ENCODE peak calls at places on chromosomes 6 and 20, in four cellular contexts. F is CD4-positive, alpha-beta memory T cell; S is mesendoderm; G is cardiac muscle cell. X is an unnamed sample.

GRCh38 chr20:38353298-38353697 is 7.0 kb downstream of the LBP start:
- DNase-seq in F (no peak), S (no peak), G (no peak), X (no peak)

GRCh38 chr20:39716796-39717341 is 754.7 kb downstream of the DHX35 start:
- DNase-seq in F (no peak), S (peak), G (no peak), X (peak)

GRCh38 chr6:90643366-90643765 is 56.5 kb upstream of the MAP3K7 start:
- DNase-seq in F (no peak), S (peak), G (no peak), X (no peak)

GRCh38 chr6:293185-294174 is 1.2 kb downstream of the DUSP22 start:
- DNase-seq in F (peak), S (peak), G (peak), X (peak)

GRCh38 chr6:144286503-144287393 is 1.6 kb downstream of the UTRN start:
- DNase-seq in F (no peak), S (peak), G (peak), X (no peak)

GRCh38 chr6:17101422-17102257 is at the start of gene STMND1:
- DNase-seq in F (no peak), S (peak), G (peak), X (peak)

GRCh38 chr6:89298680-89299450 is 16.2 kb downstream of the GABRR2 start:
- DNase-seq in F (peak), S (peak), G (no peak), X (peak)

GRCh38 chr6:149749594-149750135 is at the start of gene PCMT1:
- DNase-seq in F (peak), S (peak), G (peak), X (peak)

GRCh38 chr20:45962031-45962755 is 9.8 kb downstream of the ZNF335 start:
- DNase-seq in F (no peak), S (no peak), G (no peak), X (no peak)

GRCh38 chr6:116779569-116780164 is 14.1 kb upstream of the FAM162B start:
- DNase-seq in F (no peak), S (peak), G (peak), X (peak)

GRCh38 chr20:20364747-20365558 is 3.0 kb upstream of the INSM1 start:
- DNase-seq in F (no peak), S (no peak), G (no peak), X (no peak)

GRCh38 chr20:64110411-64111068 is 3.2 kb upstream of the NPBWR2 start:
- DNase-seq in F (no peak), S (no peak), G (no peak), X (no peak)

GRCh38 chr20:37464173-37464572 is 56.9 kb upstream of the NNAT start:
- DNase-seq in F (no peak), S (no peak), G (no peak), X (no peak)

GRCh38 chr6:23180504-23181293 is 611.3 kb downstream of the HDGFL1 start:
- DNase-seq in F (no peak), S (peak), G (peak), X (no peak)

GRCh38 chr6:36216559-36216958 is 20.0 kb downstream of the BRPF3 start:
- DNase-seq in F (no peak), S (no peak), G (no peak), X (no peak)

GRCh38 chr6:28182255-28182654 is 40.6 kb downstream of the ZKSCAN8 start:
- DNase-seq in F (no peak), S (no peak), G (no peak), X (no peak)

GRCh38 chr6:40999498-41000070 is 39.4 kb downstream of the UNC5CL start:
- DNase-seq in F (no peak), S (peak), G (peak), X (peak)

GRCh38 chr20:62025832-62026563 is 39.7 kb downstream of the TAF4 start:
- DNase-seq in F (no peak), S (peak), G (peak), X (no peak)

GRCh38 chr6:71468841-71469750 is 180.5 kb downstream of the OGFRL1 start:
- DNase-seq in F (no peak), S (no peak), G (no peak), X (no peak)

GRCh38 chr6:158624684-158625682 is 19.6 kb downstream of the DYNLT1 start:
- DNase-seq in F (no peak), S (no peak), G (no peak), X (no peak)

GRCh38 chr20:61422636-61423425 is 170.8 kb downstream of the CDH4 start:
- DNase-seq in F (no peak), S (peak), G (no peak), X (no peak)

GRCh38 chr6:108655840-108656650 is 95.3 kb downstream of the FOXO3 start:
- DNase-seq in F (no peak), S (no peak), G (no peak), X (no peak)

GRCh38 chr6:22035690-22036089 is 261.1 kb downstream of the PRL start:
- DNase-seq in F (no peak), S (no peak), G (no peak), X (no peak)

GRCh38 chr6:142935553-142936517 is 9.1 kb downstream of the HIVEP2 start:
- DNase-seq in F (no peak), S (no peak), G (no peak), X (peak)

GRCh38 chr6:39005774-39006173 is 42.8 kb upstream of the GLP1R start:
- DNase-seq in F (no peak), S (no peak), G (no peak), X (no peak)

DNA sequence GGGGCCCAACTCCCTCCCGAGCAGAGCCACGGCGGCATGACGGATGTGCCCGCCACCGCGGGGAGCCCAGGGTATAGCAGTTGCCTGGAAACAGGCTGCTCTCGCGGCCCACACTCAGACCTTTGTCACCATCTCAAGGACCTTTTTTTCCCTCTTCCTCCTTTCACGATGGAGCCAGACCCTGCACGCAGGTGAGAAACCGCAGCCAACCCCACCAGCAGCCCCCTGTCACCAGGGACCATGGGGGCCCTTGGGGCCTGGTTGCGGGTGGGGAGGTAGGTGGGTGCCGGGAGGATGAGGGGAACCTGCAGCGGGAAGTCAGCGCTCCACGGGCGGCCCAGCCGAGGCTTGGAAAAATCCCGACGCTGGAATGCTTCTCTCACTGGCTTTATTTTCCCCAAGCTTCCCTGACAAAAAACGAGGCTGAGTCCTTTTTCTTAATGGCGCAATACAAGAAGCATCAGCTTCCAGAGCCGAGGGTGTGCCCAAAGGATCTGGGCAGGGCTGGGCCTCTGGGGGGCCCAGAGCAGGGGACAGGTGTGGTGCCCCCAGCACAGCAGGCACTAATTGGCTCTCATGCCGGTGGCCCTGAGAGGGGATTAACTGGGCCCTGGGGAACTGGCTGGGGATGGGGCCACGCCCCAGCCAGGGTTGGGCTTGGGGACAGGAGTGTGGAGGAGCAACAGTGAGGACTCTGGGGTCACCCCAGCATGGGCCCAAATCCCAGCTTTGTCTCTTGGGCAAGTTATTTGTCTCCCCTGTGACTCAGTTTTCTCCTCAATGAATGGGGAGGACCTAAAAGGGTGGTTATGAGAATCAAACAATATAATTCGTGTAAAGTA is 23.9 kb downstream of the NOL4L start:
- DNase-seq in F (no peak), S (no peak), G (peak), X (no peak)
- H3K4me3 ChIP-seq in F (no peak), S (no peak), G (no peak), X (no peak)

GRCh38 chr20:57680934-57681914 is 28.6 kb downstream of the PMEPA1 start:
- DNase-seq in F (peak), S (no peak), G (no peak), X (peak)
- H3K4me3 ChIP-seq in F (no peak), S (no peak), G (no peak), X (no peak)

DNA sequence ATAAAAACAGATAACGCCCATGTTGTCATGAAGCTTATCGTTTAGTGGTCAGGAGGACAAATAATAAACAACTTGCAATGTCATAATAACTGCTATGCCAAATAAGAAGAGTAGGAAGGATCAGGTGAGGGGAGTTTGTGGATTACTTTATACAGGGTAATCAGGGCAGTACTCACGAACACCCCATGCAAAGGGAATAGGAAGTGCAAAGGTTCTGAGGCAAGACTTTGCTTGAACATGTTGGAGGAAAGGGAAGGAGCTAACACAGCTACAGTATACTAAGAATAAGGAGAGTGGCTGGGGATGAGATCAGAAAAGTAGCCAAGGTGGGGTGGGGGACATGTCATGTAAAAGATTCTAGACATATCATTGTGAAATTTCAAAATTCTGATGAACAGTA is 292.0 kb upstream of the RUNX2 start:
- DNase-seq in F (no peak), S (no peak), G (no peak), X (no peak)
- H3K4me3 ChIP-seq in F (no peak), S (no peak), G (no peak), X (no peak)

GRCh38 chr6:33417127-33417902 is 592 bp downstream of the CUTA start:
- DNase-seq in F (no peak), S (peak), G (peak), X (peak)

GRCh38 chr6:33416386-33417126 is 1.4 kb downstream of the CUTA start:
- DNase-seq in F (no peak), S (no peak), G (no peak), X (peak)

GRCh38 chr6:33414592-33415271 is 3.2 kb downstream of the CUTA start:
- DNase-seq in F (no peak), S (peak), G (no peak), X (no peak)

GRCh38 chr6:33413601-33414120 is 2.8 kb downstream of the PHF1 start:
- DNase-seq in F (no peak), S (no peak), G (no peak), X (no peak)

DNA sequence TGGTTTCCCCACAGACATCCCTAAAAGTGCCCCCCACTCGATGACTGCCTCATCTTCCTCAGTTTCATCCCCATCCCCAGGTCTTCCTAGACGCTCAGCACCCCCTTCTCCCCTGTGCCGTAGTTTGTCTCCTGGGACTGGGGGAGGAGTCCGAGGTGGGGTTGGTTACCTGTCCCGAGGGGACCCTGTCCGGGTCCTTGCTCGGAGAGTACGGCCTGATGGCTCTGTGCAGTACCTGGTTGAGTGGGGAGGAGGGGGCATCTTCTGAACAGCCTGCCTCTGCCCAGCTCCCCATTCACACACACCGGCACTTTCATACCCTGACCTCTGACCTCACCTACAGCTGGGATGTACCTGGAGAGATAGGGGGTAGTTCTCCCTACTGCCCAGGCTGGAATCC is 2.1 kb downstream of the CUTA start:
- DNase-seq in F (no peak), S (no peak), G (no peak), X (no peak)
- H3K4me3 ChIP-seq in F (no peak), S (no peak), G (no peak), X (peak)

DNA sequence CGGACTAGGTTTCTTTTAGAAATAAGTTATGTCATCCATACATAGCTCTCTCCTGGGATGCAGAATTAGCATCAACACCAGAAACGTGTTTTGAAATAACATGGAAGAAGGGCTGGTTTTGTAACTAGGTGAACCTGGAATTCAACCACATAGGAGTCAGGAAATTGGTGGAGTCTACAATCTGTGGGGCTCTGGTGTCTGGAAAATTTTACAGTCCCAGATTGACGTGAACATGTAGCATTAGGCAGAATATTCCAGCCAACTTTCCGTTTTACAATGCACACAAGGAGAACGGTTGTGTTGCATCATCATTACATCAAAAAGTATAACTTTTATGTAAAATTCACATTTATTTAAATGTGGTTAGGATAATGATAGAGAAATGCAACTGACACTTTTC is 1.9 kb downstream of the KCNQ5 start:
- DNase-seq in F (no peak), S (no peak), G (peak), X (no peak)
- H3K4me3 ChIP-seq in F (no peak), S (no peak), G (peak), X (peak)

DNA sequence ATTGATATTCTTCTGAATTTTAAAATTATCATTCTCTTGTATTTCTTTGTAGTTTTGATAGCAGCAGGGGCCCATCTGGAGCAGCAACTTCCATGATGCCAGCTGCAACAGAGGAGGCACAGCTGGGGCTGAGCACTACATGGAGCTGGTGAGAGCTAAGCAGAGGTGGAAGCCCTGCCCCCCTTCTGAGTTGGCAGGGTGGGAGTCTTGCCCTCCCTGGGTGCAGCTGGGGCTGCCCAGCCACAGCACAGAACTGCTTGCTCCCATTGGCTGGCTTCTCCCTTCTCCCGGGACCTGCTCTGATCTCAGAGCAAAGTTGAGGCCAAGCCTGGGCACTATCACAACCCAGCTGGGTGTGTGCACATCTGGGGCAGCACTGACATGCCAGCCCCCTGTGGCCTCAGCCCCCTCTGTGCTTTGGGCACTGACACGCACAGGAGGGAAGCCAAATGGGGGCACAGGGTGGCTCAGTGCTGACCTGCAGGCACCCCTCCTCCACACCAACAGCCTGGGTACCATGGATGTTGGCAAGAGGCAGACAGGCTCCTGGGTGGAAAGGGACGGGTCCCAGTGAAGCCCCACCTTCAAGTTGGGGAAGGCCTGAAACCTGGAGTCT is 69.1 kb upstream of the EYA4 start:
- DNase-seq in F (no peak), S (no peak), G (no peak), X (no peak)
- H3K4me3 ChIP-seq in F (no peak), S (no peak), G (no peak), X (no peak)

GRCh38 chr6:26502169-26502568 is 2.1 kb downstream of the BTN1A1 start:
- DNase-seq in F (no peak), S (peak), G (no peak), X (peak)

GRCh38 chr6:26497610-26498009 is 2.5 kb upstream of the BTN1A1 start:
- DNase-seq in F (no peak), S (no peak), G (no peak), X (no peak)

GRCh38 chr6:26500102-26500501 is at the start of gene BTN1A1:
- DNase-seq in F (no peak), S (peak), G (no peak), X (no peak)

GRCh38 chr6:26501482-26501986 is 1.4 kb downstream of the BTN1A1 start:
- DNase-seq in F (peak), S (peak), G (peak), X (peak)
- H3K4me3 ChIP-seq in F (peak), S (peak), G (peak), X (peak)